ENCODE peak calls at places on chromosomes 12 and 14, in seven cellular contexts. C, V, Z, G, F, E and L are unnamed samples.

GRCh38 chr14:105069887-105070759 is 4.9 kb upstream of the GPR132 start:
- DNase-seq in C (no peak), V (peak), Z (no peak), G (peak), F (peak), E (no peak), L (no peak)

GRCh38 chr12:117607778-117608177 is 246.4 kb upstream of the NOS1 start:
- DNase-seq in C (no peak), V (no peak), Z (no peak), G (no peak), F (no peak), E (no peak), L (no peak)

GRCh38 chr12:24947541-24948451 is 1.1 kb downstream of the BCAT1 start:
- DNase-seq in C (no peak), V (peak), Z (no peak), G (no peak), F (no peak), E (no peak), L (no peak)

GRCh38 chr12:131747276-131747675 is 36.4 kb downstream of the SFSWAP start:
- DNase-seq in C (no peak), V (peak), Z (no peak), G (no peak), F (no peak), E (no peak), L (no peak)

GRCh38 chr12:57519758-57520007 is 631 bp downstream of the DDIT3 start:
- DNase-seq in C (no peak), V (no peak), Z (no peak), G (no peak), F (no peak), E (no peak), L (peak)

GRCh38 chr12:32661706-32662105 is 17.4 kb upstream of the DNM1L start:
- DNase-seq in C (no peak), V (no peak), Z (no peak), G (no peak), F (no peak), E (no peak), L (no peak)

GRCh38 chr12:65389436-65389835 is 111.0 kb downstream of the MSRB3 start:
- DNase-seq in C (no peak), V (no peak), Z (no peak), G (no peak), F (no peak), E (no peak), L (no peak)

GRCh38 chr14:70358631-70359030 is 852 bp downstream of the COX16 start:
- DNase-seq in C (no peak), V (peak), Z (no peak), G (no peak), F (no peak), E (no peak), L (peak)

GRCh38 chr12:8493084-8493483 is 20.2 kb upstream of the CLEC4D start:
- DNase-seq in C (no peak), V (no peak), Z (no peak), G (no peak), F (no peak), E (no peak), L (no peak)

GRCh38 chr14:105180598-105181528 is at the start of gene NUDT14:
- DNase-seq in C (peak), V (no peak), Z (peak), G (peak), F (peak), E (peak), L (peak)

GRCh38 chr14:89953602-89954001 is 928 bp downstream of the EFCAB11 start:
- DNase-seq in C (no peak), V (no peak), Z (no peak), G (no peak), F (no peak), E (no peak), L (no peak)
- H3K4me3 ChIP-seq in C (peak), V (peak), Z (no peak), G (no peak), F (peak), E (no peak), L (peak)

GRCh38 chr12:49911213-49911605 is 7.5 kb upstream of the FAIM2 start:
- DNase-seq in C (no peak), V (no peak), Z (no peak), G (no peak), F (no peak), E (peak), L (no peak)
- H3K4me3 ChIP-seq in C (no peak), V (no peak), Z (no peak), G (no peak), F (no peak), E (no peak), L (no peak)

DNA sequence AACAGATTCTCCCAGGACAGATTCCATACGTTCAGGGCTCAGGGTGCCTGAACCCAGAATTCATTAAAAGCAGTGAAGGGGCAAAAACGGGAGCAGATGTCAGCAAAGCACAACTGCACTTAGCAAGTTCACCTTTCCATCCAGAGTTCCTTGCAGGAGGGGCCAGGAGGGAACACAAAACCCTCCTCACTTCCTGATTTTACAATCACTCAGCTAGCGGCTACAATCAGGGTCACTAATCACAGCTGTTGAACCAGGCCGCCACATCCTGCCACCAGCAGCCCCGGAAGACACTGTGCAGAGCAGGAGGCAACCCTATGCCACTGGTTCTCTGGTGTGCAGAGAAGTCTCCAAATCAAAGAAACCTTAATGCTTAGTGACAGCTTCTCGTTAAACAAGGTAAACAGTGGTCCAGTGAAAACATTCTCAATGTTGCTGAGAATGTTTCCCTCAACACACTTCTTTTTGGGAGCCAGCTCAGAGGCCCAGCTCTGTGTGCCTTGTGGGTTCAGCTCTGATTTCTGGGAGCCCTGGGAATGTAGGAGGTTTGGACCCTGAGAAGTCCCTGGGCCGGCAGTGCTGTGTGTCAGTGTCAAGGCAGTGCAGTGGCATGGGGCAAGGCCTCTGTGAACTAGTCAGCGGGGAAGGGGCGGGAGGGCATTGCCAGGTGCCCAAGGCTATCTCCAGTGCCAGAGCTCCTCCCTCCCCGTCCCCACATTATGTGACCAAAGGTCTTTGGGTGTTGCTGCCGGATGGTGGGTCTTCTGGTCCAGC is 54.5 kb downstream of the VCPKMT start:
- DNase-seq in C (peak), V (peak), Z (peak), G (no peak), F (no peak), E (no peak), L (peak)
- H3K4me3 ChIP-seq in C (peak), V (no peak), Z (no peak), G (no peak), F (peak), E (no peak), L (no peak)

GRCh38 chr12:75551477-75551876 is 40.1 kb upstream of the KRR1 start:
- DNase-seq in C (no peak), V (no peak), Z (no peak), G (no peak), F (no peak), E (no peak), L (no peak)

GRCh38 chr12:75550906-75551305 is 39.5 kb upstream of the KRR1 start:
- DNase-seq in C (no peak), V (no peak), Z (no peak), G (no peak), F (no peak), E (no peak), L (no peak)

GRCh38 chr12:75548879-75549278 is 37.5 kb upstream of the KRR1 start:
- DNase-seq in C (no peak), V (no peak), Z (no peak), G (no peak), F (no peak), E (no peak), L (peak)

GRCh38 chr12:75549989-75550388 is 38.6 kb upstream of the KRR1 start:
- DNase-seq in C (no peak), V (no peak), Z (no peak), G (no peak), F (no peak), E (no peak), L (no peak)

DNA sequence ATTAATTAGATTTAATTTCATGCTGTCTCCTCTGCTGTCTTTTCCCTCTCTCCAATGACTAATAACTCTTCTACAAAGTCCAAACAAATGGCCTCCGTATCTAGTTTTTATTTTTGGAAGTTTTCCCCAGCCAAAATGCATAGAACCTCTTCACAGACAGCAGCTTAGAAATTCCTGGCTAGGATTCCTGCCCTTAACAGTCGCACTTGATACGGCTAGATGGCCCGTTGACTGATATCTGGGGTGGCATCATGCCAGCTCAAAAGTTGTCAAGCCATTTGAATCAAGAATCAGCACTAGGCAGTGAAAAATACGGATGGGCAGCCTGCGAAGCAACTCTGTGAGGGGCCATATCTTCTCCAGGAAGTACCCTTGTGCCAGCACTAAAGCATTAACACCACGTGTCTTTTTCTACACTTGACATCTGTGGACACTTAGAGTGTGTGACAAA is 39.0 kb upstream of the KRR1 start:
- DNase-seq in C (peak), V (no peak), Z (no peak), G (peak), F (no peak), E (no peak), L (no peak)
- H3K4me3 ChIP-seq in C (peak), V (no peak), Z (no peak), G (no peak), F (no peak), E (no peak), L (no peak)

DNA sequence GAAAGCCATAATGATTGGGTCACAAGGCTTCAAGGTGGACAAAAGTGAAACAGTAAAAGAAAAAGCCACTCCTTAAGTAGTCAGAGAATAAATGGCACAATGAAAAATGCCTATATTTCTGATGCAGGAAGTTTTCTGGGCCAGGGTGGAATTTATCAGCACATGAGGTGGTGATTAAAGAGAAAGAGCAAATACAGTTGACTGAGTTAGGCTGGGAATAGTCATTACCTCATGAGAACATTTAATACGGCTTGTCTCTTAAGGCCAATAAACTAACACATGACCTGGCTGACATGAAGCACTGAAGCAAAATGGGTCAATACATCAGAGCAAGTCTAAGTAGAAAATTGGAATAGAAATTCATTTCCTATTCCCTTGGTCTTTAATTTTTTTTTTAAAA is 499.7 kb downstream of the TMTC2 start:
- DNase-seq in C (no peak), V (no peak), Z (no peak), G (no peak), F (no peak), E (no peak), L (no peak)
- H3K4me3 ChIP-seq in C (no peak), V (no peak), Z (no peak), G (no peak), F (no peak), E (no peak), L (no peak)

GRCh38 chr12:93740721-93741120 is 63.5 kb downstream of the CRADD start:
- DNase-seq in C (no peak), V (peak), Z (no peak), G (no peak), F (no peak), E (no peak), L (no peak)
- H3K4me3 ChIP-seq in C (no peak), V (peak), Z (no peak), G (peak), F (peak), E (no peak), L (no peak)

DNA sequence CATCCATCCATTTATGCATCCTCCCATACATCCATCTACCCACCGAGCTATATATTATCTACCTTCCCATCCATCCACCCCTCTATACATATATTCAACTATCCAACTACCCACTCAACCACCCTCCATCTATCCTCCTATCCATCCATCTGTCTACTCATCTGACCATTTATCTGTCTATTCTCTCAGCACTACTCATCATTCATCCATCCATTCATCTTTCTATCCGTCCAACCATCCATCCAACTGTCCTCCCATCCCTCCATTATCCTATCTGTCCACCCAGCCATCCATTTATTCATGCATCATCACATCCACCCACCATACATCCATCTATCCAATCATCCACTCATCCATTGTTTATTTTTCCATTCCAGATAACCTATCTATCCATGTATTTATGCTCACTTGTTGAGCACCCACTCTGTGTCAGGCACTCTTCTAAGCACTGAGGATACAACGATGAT is 11.5 kb downstream of the ASB2 start:
- DNase-seq in C (no peak), V (no peak), Z (no peak), G (no peak), F (no peak), E (no peak), L (no peak)
- H3K4me3 ChIP-seq in C (no peak), V (no peak), Z (no peak), G (no peak), F (no peak), E (no peak), L (no peak)

GRCh38 chr12:12216349-12217017 is 50.4 kb downstream of the LRP6 start:
- DNase-seq in C (no peak), V (no peak), Z (no peak), G (no peak), F (peak), E (no peak), L (no peak)

GRCh38 chr12:12217018-12217359 is 49.9 kb downstream of the LRP6 start:
- DNase-seq in C (no peak), V (no peak), Z (no peak), G (no peak), F (no peak), E (no peak), L (no peak)

GRCh38 chr12:12212769-12213168 is 54.1 kb downstream of the LRP6 start:
- DNase-seq in C (no peak), V (no peak), Z (no peak), G (no peak), F (no peak), E (no peak), L (peak)

GRCh38 chr12:12214635-12215131 is 52.2 kb downstream of the LRP6 start:
- DNase-seq in C (no peak), V (peak), Z (no peak), G (no peak), F (no peak), E (no peak), L (peak)

DNA sequence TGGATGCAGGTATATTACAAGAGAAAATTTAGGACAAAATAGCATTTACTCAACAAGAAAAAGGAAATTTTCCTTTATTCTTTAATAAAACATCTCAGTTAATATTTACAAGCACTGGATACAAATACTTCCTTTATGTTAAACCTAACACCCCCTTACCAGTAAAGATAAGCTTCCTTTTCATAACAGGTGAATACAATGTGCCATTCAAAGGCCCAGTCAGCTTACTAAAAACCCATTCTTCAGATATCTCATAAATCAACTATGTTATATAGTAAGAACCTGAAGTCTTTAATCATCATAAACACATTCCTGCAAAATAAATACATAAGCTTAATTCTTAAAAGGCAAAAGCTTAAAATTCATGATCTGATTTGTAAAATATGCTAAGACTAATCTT is 52.6 kb downstream of the LRP6 start:
- DNase-seq in C (no peak), V (no peak), Z (no peak), G (no peak), F (no peak), E (no peak), L (no peak)
- H3K4me3 ChIP-seq in C (no peak), V (no peak), Z (no peak), G (no peak), F (no peak), E (no peak), L (no peak)